ENCODE peak calls at places on chromosome 21, in six cellular contexts. X is T follicular helper cell, L is KG1, R is foreskin keratinocyte, I is ecto neural progenitor cell, M is mesendoderm. E is an unnamed sample.

GRCh38 chr21:15730484-15731242 is 881 bp downstream of the USP25 start:
- DNase-seq in M (peak), I (no peak), L (no peak), R (peak), X (no peak), E (no peak)

GRCh38 chr21:29295066-29295650 is 3.6 kb upstream of the BACH1 start:
- DNase-seq in I (no peak), X (peak), L (no peak), R (no peak), M (no peak), E (no peak)

GRCh38 chr21:24272527-24272938 is 1334.7 kb downstream of the MRPL39 start:
- DNase-seq in I (no peak), R (no peak), L (no peak), X (no peak), M (peak), E (no peak)

GRCh38 chr21:32771134-32771523 is 426 bp downstream of the PAXBP1 start:
- DNase-seq in X (peak), R (no peak), I (no peak), L (no peak), M (peak), E (no peak)

GRCh38 chr21:40466893-40467483 is 380.0 kb downstream of the DSCAM start:
- DNase-seq in L (peak), M (peak), I (no peak), R (peak), X (no peak), E (no peak)

GRCh38 chr21:32578107-32578691 is 7.1 kb downstream of the TCP10L start:
- DNase-seq in X (no peak), I (peak), R (no peak), L (no peak), M (peak), E (no peak)

GRCh38 chr21:37871121-37871862 is 45.0 kb downstream of the KCNJ6 start:
- DNase-seq in I (no peak), M (no peak), L (no peak), X (no peak), R (peak), E (no peak)

GRCh38 chr21:38766987-38767722 is 38.6 kb upstream of the ETS2 start:
- DNase-seq in I (no peak), L (peak), M (no peak), R (peak), X (peak), E (no peak)

GRCh38 chr21:29316029-29316742 is 17.5 kb downstream of the BACH1 start:
- DNase-seq in R (no peak), L (no peak), X (no peak), M (no peak), I (no peak), E (no peak)

GRCh38 chr21:31173881-31174555 is 135.7 kb upstream of the KRTAP19-8 start:
- DNase-seq in L (no peak), X (peak), R (no peak), I (no peak), M (peak), E (no peak)

GRCh38 chr21:18832950-18833349 is 429.4 kb upstream of the TMPRSS15 start:
- DNase-seq in I (no peak), L (no peak), R (peak), X (no peak), M (no peak), E (no peak)

GRCh38 chr21:44572959-44573583 is 458 bp upstream of the KRTAP10-4 start:
- DNase-seq in X (no peak), I (no peak), L (no peak), R (no peak), M (no peak), E (no peak)

GRCh38 chr21:42547906-42548365 is 34.3 kb downstream of the SLC37A1 start:
- DNase-seq in M (no peak), X (no peak), R (no peak), I (no peak), L (no peak), E (no peak)

GRCh38 chr21:37367758-37368535 is 1.4 kb downstream of the DYRK1A start:
- DNase-seq in M (peak), I (peak), L (no peak), R (peak), X (peak), E (no peak)

GRCh38 chr21:34031835-34032370 is 41.5 kb upstream of the MRPS6 start:
- DNase-seq in R (no peak), I (no peak), L (no peak), X (no peak), M (no peak), E (no peak)

GRCh38 chr21:45306832-45307571 is 19.3 kb upstream of the POFUT2 start:
- DNase-seq in L (no peak), R (no peak), M (no peak), X (no peak), I (no peak), E (no peak)

GRCh38 chr21:21730524-21730923 is 732.3 kb downstream of the NCAM2 start:
- DNase-seq in R (no peak), X (no peak), L (no peak), I (no peak), M (no peak), E (no peak)